ENCODE peak calls at places on chromosomes 5 and 9, in six cellular contexts. D, O, N, J, Z and C are unnamed samples.

GRCh38 chr5:81924467-81924866 is 47.4 kb upstream of the ATG10 start:
- DNase-seq in D (no peak), O (no peak), N (no peak), J (no peak), Z (no peak), C (no peak)

GRCh38 chr5:1447772-1448361 is 2.6 kb upstream of the SLC6A3 start:
- DNase-seq in D (peak; percentile 88), O (no peak), N (no peak), J (no peak), Z (no peak), C (no peak)

GRCh38 chr5:28110756-28111155 is 1072.4 kb upstream of the CDH9 start:
- DNase-seq in D (no peak), O (no peak), N (no peak), J (no peak), Z (no peak), C (no peak)

GRCh38 chr5:139190125-139190524 is 8.0 kb downstream of the SIL1 start:
- DNase-seq in D (no peak), O (no peak), N (no peak), J (no peak), Z (no peak), C (no peak)

GRCh38 chr5:146653560-146653959 is 137.6 kb upstream of the GPR151 start:
- DNase-seq in D (no peak), O (no peak), N (no peak), J (no peak), Z (no peak), C (no peak)

GRCh38 chr5:139747583-139748504 is 47.8 kb upstream of the PSD2 start:
- DNase-seq in D (peak; percentile 58), O (peak; percentile 76), N (peak; percentile 48), J (peak; percentile 46), Z (no peak), C (peak; percentile 46)

GRCh38 chr5:148969291-148969690 is 93.6 kb downstream of the SH3TC2 start:
- DNase-seq in D (no peak), O (no peak), N (no peak), J (no peak), Z (no peak), C (no peak)

GRCh38 chr5:128328479-128328878 is 209.6 kb downstream of the FBN2 start:
- DNase-seq in D (no peak), O (no peak), N (no peak), J (no peak), Z (no peak), C (no peak)

GRCh38 chr9:32968101-32969011 is 33.1 kb downstream of the APTX start:
- DNase-seq in D (peak; percentile 49), O (peak; percentile 72), N (peak; percentile 27), J (peak; percentile 44), Z (peak; percentile 66), C (peak; percentile 37)

GRCh38 chr9:121478816-121479676 is 20.6 kb downstream of the GGTA1 start:
- DNase-seq in D (no peak), O (peak; percentile 75), N (no peak), J (no peak), Z (no peak), C (no peak)

GRCh38 chr5:36443941-36444340 is 142.2 kb upstream of the RANBP3L start:
- DNase-seq in D (no peak), O (no peak), N (no peak), J (no peak), Z (no peak), C (no peak)

GRCh38 chr9:129497064-129497836 is 123.7 kb downstream of the C9orf50 start:
- DNase-seq in D (no peak), O (no peak), N (no peak), J (no peak), Z (no peak), C (peak; percentile 55)

GRCh38 chr9:95110956-95111525 is 206.5 kb downstream of the FANCC start:
- DNase-seq in D (no peak), O (no peak), N (no peak), J (no peak), Z (no peak), C (no peak)